ENCODE peak calls at places on chromosomes 12 and 14, in eight cellular contexts. U, V, J, M, Y, T, D and G are unnamed samples.

GRCh38 chr14:64645220-64645891 is 58.9 kb upstream of the PLEKHG3 start:
- DNase-seq in U (no peak), V (peak; percentile 52), J (no peak), M (no peak), Y (peak; percentile 91), T (peak; percentile 41), D (peak; percentile 92), G (no peak)

GRCh38 chr12:3049596-3050314 is 27.4 kb upstream of the TSPAN9 start:
- DNase-seq in U (no peak), V (no peak), J (no peak), M (no peak), Y (no peak), T (no peak), D (no peak), G (no peak)

GRCh38 chr14:36344211-36344610 is 23.8 kb upstream of the MBIP start:
- DNase-seq in U (no peak), V (no peak), J (no peak), M (no peak), Y (peak; percentile 2), T (no peak), D (peak; percentile 1), G (no peak)

GRCh38 chr12:64528616-64529015 is 76.7 kb downstream of the TBK1 start:
- DNase-seq in U (no peak), V (no peak), J (no peak), M (no peak), Y (no peak), T (no peak), D (no peak), G (no peak)

GRCh38 chr12:22101749-22102243 is 55.8 kb downstream of the CMAS start:
- DNase-seq in U (no peak), V (peak; percentile 65), J (no peak), M (no peak), Y (peak; percentile 94), T (no peak), D (peak; percentile 95), G (no peak)

GRCh38 chr14:24171422-24172260 is at the start of gene REC8:
- DNase-seq in U (peak; percentile 47), V (no peak), J (peak; percentile 96), M (peak; percentile 38), Y (no peak), T (no peak), D (peak; percentile 99), G (peak; percentile 84)

GRCh38 chr14:39232554-39233415 is 930 bp upstream of the MIA2 start:
- DNase-seq in U (no peak), V (peak; percentile 52), J (no peak), M (no peak), Y (peak; percentile 83), T (no peak), D (peak; percentile 54), G (no peak)

GRCh38 chr12:77925536-77926108 is 94.9 kb downstream of the NAV3 start:
- DNase-seq in U (no peak), V (peak; percentile 63), J (peak; percentile 87), M (no peak), Y (peak; percentile 95), T (peak; percentile 91), D (peak; percentile 97), G (peak; percentile 81)

GRCh38 chr12:122793685-122794106 is 19.3 kb downstream of the CCDC62 start:
- DNase-seq in U (no peak), V (peak; percentile 61), J (peak; percentile 32), M (no peak), Y (peak; percentile 82), T (peak; percentile 22), D (peak; percentile 66), G (peak; percentile 59)

GRCh38 chr14:85625925-85626585 is 96.1 kb downstream of the FLRT2 start:
- DNase-seq in U (no peak), V (no peak), J (no peak), M (no peak), Y (peak; percentile 11), T (no peak), D (no peak), G (no peak)

GRCh38 chr12:78185651-78186050 is 355.0 kb downstream of the NAV3 start:
- DNase-seq in U (no peak), V (no peak), J (no peak), M (no peak), Y (no peak), T (no peak), D (no peak), G (no peak)

GRCh38 chr14:66070542-66071319 is 415.4 kb upstream of the CCDC196 start:
- DNase-seq in U (peak; percentile 60), V (peak; percentile 28), J (peak; percentile 74), M (peak; percentile 72), Y (peak; percentile 28), T (peak; percentile 85), D (peak; percentile 44), G (peak; percentile 50)

GRCh38 chr14:91847693-91848092 is 19.6 kb downstream of the TC2N start:
- DNase-seq in U (no peak), V (no peak), J (no peak), M (no peak), Y (no peak), T (no peak), D (no peak), G (no peak)

GRCh38 chr12:45122776-45123380 is 72.0 kb upstream of the DBX2 start:
- DNase-seq in U (no peak), V (no peak), J (peak; percentile 62), M (no peak), Y (peak; percentile 60), T (peak; percentile 12), D (peak; percentile 33), G (no peak)

GRCh38 chr14:35742448-35742847 is 66.6 kb downstream of the RALGAPA1 start:
- DNase-seq in U (no peak), V (no peak), J (no peak), M (no peak), Y (no peak), T (no peak), D (no peak), G (no peak)

GRCh38 chr14:35438910-35439713 is 34.6 kb upstream of the NFKBIA start:
- DNase-seq in U (no peak), V (peak; percentile 24), J (peak; percentile 20), M (no peak), Y (peak; percentile 8), T (no peak), D (no peak), G (peak; percentile 4)

GRCh38 chr14:95553141-95553540 is 18.3 kb downstream of the GLRX5 start:
- DNase-seq in U (no peak), V (no peak), J (no peak), M (no peak), Y (no peak), T (no peak), D (no peak), G (no peak)

GRCh38 chr12:131458048-131458374 is 252.9 kb upstream of the SFSWAP start:
- DNase-seq in U (no peak), V (no peak), J (no peak), M (no peak), Y (no peak), T (no peak), D (no peak), G (no peak)

GRCh38 chr14:101559624-101560533 is 1.4 kb upstream of the DIO3 start:
- DNase-seq in U (no peak), V (peak; percentile 62), J (no peak), M (no peak), Y (no peak), T (no peak), D (peak; percentile 60), G (no peak)

GRCh38 chr12:22812531-22812930 is 187.6 kb downstream of the ETNK1 start:
- DNase-seq in U (no peak), V (no peak), J (no peak), M (no peak), Y (no peak), T (no peak), D (no peak), G (no peak)

GRCh38 chr12:99253068-99253467 is 394.5 kb upstream of the GARIN6 start:
- DNase-seq in U (no peak), V (no peak), J (no peak), M (no peak), Y (no peak), T (no peak), D (peak; percentile 21), G (no peak)

GRCh38 chr12:122886851-122887816 is 8.8 kb downstream of the VPS37B start:
- DNase-seq in U (peak; percentile 23), V (no peak), J (no peak), M (no peak), Y (no peak), T (no peak), D (peak; percentile 75), G (no peak)

GRCh38 chr14:63752449-63753169 is 24.7 kb upstream of the SGPP1 start:
- DNase-seq in U (no peak), V (peak; percentile 27), J (no peak), M (no peak), Y (peak; percentile 25), T (no peak), D (peak; percentile 50), G (no peak)

GRCh38 chr12:45669762-45670161 is 59.7 kb upstream of the ARID2 start:
- DNase-seq in U (no peak), V (no peak), J (no peak), M (no peak), Y (peak; percentile 79), T (no peak), D (no peak), G (no peak)

GRCh38 chr12:126369487-126370463 is 1304.5 kb downstream of the AACS start:
- DNase-seq in U (no peak), V (no peak), J (no peak), M (no peak), Y (peak; percentile 77), T (no peak), D (peak; percentile 78), G (no peak)

GRCh38 chr12:53977596-53978464 is 3.1 kb upstream of the HOTAIR start:
- DNase-seq in U (no peak), V (no peak), J (no peak), M (no peak), Y (no peak), T (peak; percentile 47), D (no peak), G (no peak)

GRCh38 chr12:64633186-64633939 is 23.1 kb downstream of the RASSF3 start:
- DNase-seq in U (no peak), V (no peak), J (peak; percentile 12), M (no peak), Y (no peak), T (no peak), D (no peak), G (no peak)

GRCh38 chr14:91924871-91925726 is 22.4 kb downstream of the FBLN5 start:
- DNase-seq in U (no peak), V (no peak), J (no peak), M (no peak), Y (peak; percentile 83), T (no peak), D (peak; percentile 28), G (no peak)

GRCh38 chr14:68656452-68656851 is 136.4 kb downstream of the ZFP36L1 start:
- DNase-seq in U (no peak), V (no peak), J (no peak), M (no peak), Y (no peak), T (no peak), D (no peak), G (no peak)

GRCh38 chr14:37056473-37056872 is 115.9 kb downstream of the SLC25A21 start:
- DNase-seq in U (no peak), V (peak; percentile 49), J (no peak), M (no peak), Y (peak; percentile 57), T (no peak), D (peak; percentile 82), G (no peak)

GRCh38 chr14:79018846-79019245 is 848.7 kb downstream of the NRXN3 start:
- DNase-seq in U (no peak), V (peak; percentile 45), J (no peak), M (no peak), Y (peak; percentile 54), T (no peak), D (peak; percentile 34), G (no peak)